ENCODE peak calls at places on chromosome 17, in four cellular contexts. One of them, this sample, is unnamed.

GRCh38 chr17:77291591-77292386 is 151.0 kb downstream of the SEC14L1 start:
- DNase-seq in uterus: no peak
- DNase-seq in pancreas: no peak
- DNase-seq in PC-9: peak; percentile 53
- DNase-seq in this sample: no peak

GRCh38 chr17:28421775-28422305 is 15.8 kb upstream of the SLC46A1 start:
- DNase-seq in uterus: no peak
- DNase-seq in pancreas: no peak
- DNase-seq in PC-9: no peak
- DNase-seq in this sample: no peak

GRCh38 chr17:39591958-39592954 is 15.5 kb downstream of the NEUROD2 start:
- DNase-seq in uterus: no peak
- DNase-seq in pancreas: peak; percentile 64
- DNase-seq in PC-9: peak; percentile 51
- DNase-seq in this sample: no peak

GRCh38 chr17:13076905-13077304 is 59.1 kb upstream of the ELAC2 start:
- DNase-seq in uterus: no peak
- DNase-seq in pancreas: no peak
- DNase-seq in PC-9: no peak
- DNase-seq in this sample: no peak

GRCh38 chr17:11388061-11388460 is 147.0 kb downstream of the SHISA6 start:
- DNase-seq in uterus: no peak
- DNase-seq in pancreas: no peak
- DNase-seq in PC-9: no peak
- DNase-seq in this sample: no peak

GRCh38 chr17:79944251-79944812 is 91.3 kb downstream of the TBC1D16 start:
- DNase-seq in uterus: no peak
- DNase-seq in pancreas: no peak
- DNase-seq in PC-9: no peak
- DNase-seq in this sample: peak; percentile 59

GRCh38 chr17:44197980-44198720 is 1.5 kb downstream of the ATXN7L3 start:
- DNase-seq in uterus: no peak
- DNase-seq in pancreas: peak; percentile 49
- DNase-seq in PC-9: peak; percentile 49
- DNase-seq in this sample: no peak

GRCh38 chr17:17516315-17516930 is 20.2 kb upstream of the RASD1 start:
- DNase-seq in uterus: no peak
- DNase-seq in pancreas: no peak
- DNase-seq in PC-9: no peak
- DNase-seq in this sample: no peak

GRCh38 chr17:43608313-43608712 is 53.4 kb downstream of the MEOX1 start:
- DNase-seq in uterus: no peak
- DNase-seq in pancreas: no peak
- DNase-seq in PC-9: peak; percentile 49
- DNase-seq in this sample: no peak

GRCh38 chr17:79042421-79043190 is 18.6 kb downstream of the C1QTNF1 start:
- DNase-seq in uterus: peak; percentile 62
- DNase-seq in pancreas: peak; percentile 67
- DNase-seq in PC-9: peak; percentile 41
- DNase-seq in this sample: peak; percentile 89

GRCh38 chr17:56808503-56808902 is 25.2 kb downstream of the C17orf67 start:
- DNase-seq in uterus: no peak
- DNase-seq in pancreas: no peak
- DNase-seq in PC-9: no peak
- DNase-seq in this sample: no peak

DNA sequence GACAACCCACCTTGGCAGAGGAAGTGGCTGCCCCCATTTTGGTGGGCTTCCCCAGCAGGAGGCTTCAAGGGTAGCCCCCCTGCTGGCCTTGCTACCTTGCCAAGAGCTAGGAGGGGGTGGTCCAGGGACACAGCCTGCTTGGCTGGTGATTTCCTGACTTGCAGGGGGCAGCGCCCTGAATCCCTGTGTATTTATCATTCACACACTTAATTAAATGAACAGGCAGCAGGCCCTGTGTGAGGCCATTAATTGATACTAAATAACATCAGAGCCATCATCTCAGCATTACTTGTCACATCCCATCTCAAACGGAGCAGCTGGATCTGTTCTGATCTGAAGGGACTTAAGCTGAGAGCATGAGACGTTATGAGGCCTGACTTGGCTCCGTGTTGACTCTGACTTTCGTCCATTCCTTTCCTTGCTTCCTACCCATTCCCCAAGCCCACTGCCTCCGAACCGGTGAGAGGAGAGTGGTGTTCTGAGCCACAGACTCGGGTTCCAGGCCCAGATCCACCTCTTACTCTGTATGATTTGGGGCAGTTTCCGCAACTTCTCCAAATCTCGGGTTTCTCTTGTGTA is 33.6 kb downstream of the CACNA1G start:
- DNase-seq in uterus: no peak
- DNase-seq in pancreas: no peak
- DNase-seq in PC-9: no peak
- DNase-seq in this sample: no peak
- H3K27ac ChIP-seq in uterus: no peak overlapping the region
- H3K27ac ChIP-seq in pancreas: no peak overlapping the region
- H3K27ac ChIP-seq in PC-9: no peak overlapping the region
- H3K27ac ChIP-seq in this sample: no peak overlapping the region

GRCh38 chr17:45996282-45996937 is 2.6 kb upstream of the STH start:
- DNase-seq in uterus: no peak
- DNase-seq in pancreas: no peak
- DNase-seq in PC-9: no peak
- DNase-seq in this sample: no peak
- H3K27ac ChIP-seq in uterus: no peak overlapping the region
- H3K27ac ChIP-seq in pancreas: no peak overlapping the region
- H3K27ac ChIP-seq in PC-9: no peak overlapping the region
- H3K27ac ChIP-seq in this sample: no peak overlapping the region

DNA sequence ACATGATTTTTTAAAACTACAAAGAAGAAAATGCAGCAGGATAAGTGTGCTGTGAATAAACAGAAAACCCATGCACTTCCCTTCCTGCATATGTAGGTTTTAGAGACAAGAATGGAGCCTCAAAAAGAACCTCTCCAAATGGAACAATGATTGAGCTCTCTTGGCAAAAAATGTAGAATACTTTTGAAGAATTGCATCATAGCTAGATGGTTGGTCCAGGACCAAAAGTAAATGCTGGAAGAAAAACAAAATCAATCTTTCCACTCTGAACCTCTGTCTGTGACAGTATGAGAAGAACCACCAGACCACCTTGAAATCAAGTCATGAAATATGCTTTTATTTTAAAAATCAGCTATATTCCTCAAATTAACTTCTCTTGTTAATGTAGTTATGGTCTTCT is 17.5 kb downstream of the HELZ start:
- DNase-seq in uterus: no peak
- DNase-seq in pancreas: no peak
- DNase-seq in PC-9: no peak
- DNase-seq in this sample: no peak
- H3K27ac ChIP-seq in uterus: no peak overlapping the region
- H3K27ac ChIP-seq in pancreas: no peak overlapping the region
- H3K27ac ChIP-seq in PC-9: no peak overlapping the region
- H3K27ac ChIP-seq in this sample: no peak overlapping the region

DNA sequence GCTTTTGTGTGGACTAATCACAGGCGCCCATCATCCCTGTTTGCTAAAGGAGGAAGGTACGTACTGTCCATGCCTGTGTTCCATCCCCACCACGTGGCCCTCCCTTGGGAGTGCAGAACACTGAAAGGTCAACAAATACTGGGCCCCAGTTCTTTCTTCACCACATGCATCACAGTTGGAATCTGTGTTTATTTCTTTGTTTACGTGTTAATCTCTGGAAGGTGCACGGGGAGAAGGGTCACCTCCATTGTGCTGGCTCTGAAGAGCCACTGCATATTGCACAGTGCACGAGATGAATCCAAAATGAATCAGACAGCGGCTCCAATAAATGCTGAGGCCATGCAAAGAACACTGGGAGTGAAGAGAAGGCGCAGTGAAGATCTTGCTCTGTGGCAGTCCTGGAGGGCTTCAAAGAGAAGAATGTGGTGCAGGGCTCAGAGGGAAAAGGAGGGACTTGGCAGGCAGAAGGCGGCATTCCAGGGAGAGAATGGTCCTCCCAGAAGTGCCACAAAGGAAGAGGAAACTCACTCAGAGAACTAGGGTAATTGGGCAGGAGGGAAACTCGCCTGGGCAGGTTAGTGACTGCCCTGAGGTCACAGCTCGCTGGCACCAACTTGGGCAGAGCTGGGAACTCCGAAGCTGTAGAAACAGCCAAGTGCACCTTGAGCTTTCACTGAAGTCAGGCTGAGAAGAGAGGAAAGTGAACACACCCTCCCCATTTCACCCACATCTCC is 3.7 kb downstream of the RPH3AL start:
- DNase-seq in uterus: peak; percentile 55
- DNase-seq in pancreas: peak; percentile 81
- DNase-seq in PC-9: no peak
- DNase-seq in this sample: peak; percentile 78
- H3K27ac ChIP-seq in uterus: peak overlapping the region; percentile 79
- H3K27ac ChIP-seq in pancreas: peak overlapping the region; percentile 95
- H3K27ac ChIP-seq in PC-9: no peak overlapping the region
- H3K27ac ChIP-seq in this sample: peak overlapping the region; percentile 87

DNA sequence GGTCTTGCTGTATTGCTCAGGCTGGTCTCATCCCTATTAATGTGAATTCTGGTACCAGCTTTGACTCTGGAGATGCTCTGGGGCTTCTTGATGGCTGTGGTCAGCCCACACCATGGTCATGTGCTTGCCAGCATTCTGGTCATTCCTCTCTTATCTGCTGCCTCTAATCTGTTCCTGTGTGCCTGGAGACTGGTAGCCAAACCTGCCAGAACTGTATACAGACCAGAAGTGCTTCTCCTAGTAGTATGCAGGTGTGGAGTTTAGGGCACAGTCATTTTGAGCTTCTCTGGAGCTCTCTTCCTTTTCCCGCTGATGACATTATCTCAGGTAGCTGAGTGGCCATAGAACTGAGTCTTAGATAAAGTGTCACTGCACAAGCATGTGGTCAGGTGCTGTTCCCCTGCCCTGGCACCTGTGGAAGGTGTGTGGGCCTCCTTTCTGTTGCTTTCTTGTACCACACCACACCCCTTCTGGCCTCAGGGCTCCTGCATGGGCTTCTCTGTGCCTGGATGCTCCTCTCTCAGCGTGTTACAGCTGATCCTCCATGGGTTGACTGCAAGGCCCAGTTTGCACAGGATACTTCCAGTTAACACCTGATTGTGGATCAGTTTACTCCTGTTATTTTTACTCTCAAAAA is 162.7 kb downstream of the SPECC1 start:
- DNase-seq in uterus: no peak
- DNase-seq in pancreas: no peak
- DNase-seq in PC-9: peak; percentile 90
- DNase-seq in this sample: no peak
- H3K27ac ChIP-seq in uterus: peak overlapping the region; percentile 61
- H3K27ac ChIP-seq in pancreas: no peak overlapping the region
- H3K27ac ChIP-seq in PC-9: peak overlapping the region; percentile 74
- H3K27ac ChIP-seq in this sample: no peak overlapping the region

GRCh38 chr17:82267575-82268379 is 5.7 kb downstream of the CSNK1D start:
- DNase-seq in uterus: peak; percentile 91
- DNase-seq in pancreas: peak; percentile 92
- DNase-seq in PC-9: peak; percentile 76
- DNase-seq in this sample: peak; percentile 95

GRCh38 chr17:82269882-82270500 is 3.5 kb downstream of the CSNK1D start:
- DNase-seq in uterus: no peak
- DNase-seq in pancreas: no peak
- DNase-seq in PC-9: no peak
- DNase-seq in this sample: peak; percentile 55

GRCh38 chr17:82270651-82271050 is 2.8 kb downstream of the CSNK1D start:
- DNase-seq in uterus: no peak
- DNase-seq in pancreas: no peak
- DNase-seq in PC-9: no peak
- DNase-seq in this sample: peak; percentile 58

GRCh38 chr17:82271401-82271800 is 2.1 kb downstream of the CSNK1D start:
- DNase-seq in uterus: no peak
- DNase-seq in pancreas: no peak
- DNase-seq in PC-9: no peak
- DNase-seq in this sample: no peak

DNA sequence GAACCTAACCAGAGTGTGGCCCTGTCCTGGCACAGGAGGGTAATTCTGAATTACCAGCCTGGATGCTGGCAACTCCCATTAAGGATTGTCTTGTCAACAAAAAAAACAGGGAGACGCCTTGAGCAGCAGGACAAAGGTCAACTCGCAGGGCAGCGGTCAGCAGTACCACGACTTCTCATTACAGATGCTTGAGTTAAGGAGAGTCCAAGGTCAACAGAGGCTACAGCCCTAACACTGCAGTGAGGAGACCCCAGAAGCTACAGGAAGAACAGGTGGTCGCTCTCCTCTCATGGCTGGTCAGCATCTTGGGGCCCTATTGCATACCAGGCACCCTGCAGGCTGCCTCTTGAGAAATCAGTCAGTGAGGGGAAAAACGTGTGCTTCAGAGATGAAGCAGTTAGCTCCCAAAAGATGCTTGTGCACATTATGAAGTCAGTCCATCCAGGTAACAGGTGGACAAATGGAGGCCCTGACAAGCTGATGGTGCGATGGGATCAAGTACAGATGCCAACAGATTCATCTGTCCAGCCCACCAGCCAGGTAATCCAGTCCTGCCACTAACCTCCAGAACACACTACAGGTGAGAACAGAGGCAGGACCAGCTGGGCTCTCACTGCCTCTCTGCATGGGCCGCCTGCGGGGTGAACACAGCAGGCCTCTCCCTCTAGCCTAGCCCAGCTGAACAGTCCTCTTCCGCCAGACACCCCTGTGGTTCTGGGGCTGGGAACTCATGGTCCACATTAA is 4.2 kb downstream of the CSNK1D start:
- DNase-seq in uterus: no peak
- DNase-seq in pancreas: no peak
- DNase-seq in PC-9: no peak
- DNase-seq in this sample: peak; percentile 52
- H3K27ac ChIP-seq in uterus: peak overlapping the region; percentile 77
- H3K27ac ChIP-seq in pancreas: peak overlapping the region; percentile 86
- H3K27ac ChIP-seq in PC-9: no peak overlapping the region
- H3K27ac ChIP-seq in this sample: no peak overlapping the region

DNA sequence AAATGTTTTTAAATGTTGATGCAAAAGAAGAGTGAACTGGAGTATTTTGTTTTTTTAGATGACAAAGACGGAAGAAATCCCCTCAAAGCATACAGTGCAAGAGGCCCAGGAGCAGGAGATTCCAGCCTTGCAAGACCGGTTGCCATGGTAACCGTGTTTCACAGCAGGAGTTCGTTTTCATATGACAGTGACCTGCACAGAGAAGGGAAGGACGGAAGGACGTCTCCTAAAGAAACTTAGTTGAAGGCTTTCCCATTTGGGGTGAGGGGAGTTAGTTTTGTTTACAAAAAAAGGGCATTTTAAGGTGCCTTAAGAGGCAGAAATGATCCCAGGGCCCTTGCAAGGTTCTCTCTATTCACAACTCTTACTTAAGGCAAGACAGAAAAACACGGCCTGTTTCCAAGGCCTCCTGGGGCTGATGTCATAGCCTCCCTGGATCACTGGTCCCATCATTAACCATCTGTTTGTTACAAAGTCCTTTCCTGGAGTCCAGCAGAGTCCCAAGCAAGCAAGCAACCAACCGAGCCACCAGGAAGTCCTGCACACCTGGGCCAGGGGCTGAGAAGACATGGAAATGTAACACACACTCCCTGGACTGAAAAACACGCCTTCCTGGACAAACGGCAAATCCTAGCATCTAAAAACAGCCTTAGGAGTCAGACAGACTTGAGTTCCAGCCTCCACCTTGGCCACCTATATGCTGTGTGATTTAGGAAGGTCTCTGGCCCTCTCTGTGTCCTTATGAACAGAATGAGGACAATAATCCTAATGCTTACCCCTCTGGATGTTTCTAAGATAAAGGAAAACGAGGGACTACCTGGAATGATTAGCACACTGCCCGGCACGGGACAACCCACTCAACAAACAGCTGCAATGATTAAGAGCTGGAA is 30.3 kb upstream of the RPH3AL start:
- DNase-seq in uterus: no peak
- DNase-seq in pancreas: no peak
- DNase-seq in PC-9: no peak
- DNase-seq in this sample: no peak
- H3K27ac ChIP-seq in uterus: no peak overlapping the region
- H3K27ac ChIP-seq in pancreas: peak overlapping the region; percentile 12
- H3K27ac ChIP-seq in PC-9: no peak overlapping the region
- H3K27ac ChIP-seq in this sample: no peak overlapping the region

GRCh38 chr17:81046131-81046769 is 11.3 kb downstream of the BAIAP2 start:
- DNase-seq in uterus: no peak
- DNase-seq in pancreas: no peak
- DNase-seq in PC-9: no peak
- DNase-seq in this sample: no peak
- H3K27ac ChIP-seq in uterus: no peak overlapping the region
- H3K27ac ChIP-seq in pancreas: no peak overlapping the region
- H3K27ac ChIP-seq in PC-9: no peak overlapping the region
- H3K27ac ChIP-seq in this sample: peak overlapping the region; percentile 88

This sample was measured in upper lobe of right lung.